ENCODE peak calls at places on chromosome 15, in seven cellular contexts. G is AG10803, F is neural crest cell, L is cardiac fibroblast, Y is body of pancreas, B is lower leg skin, R is left lung. U is an unnamed sample.

GRCh38 chr15:31571676-31572075 is 245.0 kb downstream of the KLF13 start:
- DNase-seq in B (no peak), Y (no peak), G (no peak), F (no peak), R (no peak), L (peak), U (no peak)

GRCh38 chr15:65089206-65089824 is 12.8 kb downstream of the KBTBD13 start:
- DNase-seq in F (no peak), R (no peak), Y (no peak), L (no peak), G (no peak), B (no peak), U (no peak)

GRCh38 chr15:97995881-97996603 is 35.5 kb downstream of the ARRDC4 start:
- DNase-seq in Y (peak), B (no peak), F (peak), G (peak), R (no peak), L (peak), U (no peak)

GRCh38 chr15:64687167-64688085 is 88.0 kb downstream of the RBPMS2 start:
- DNase-seq in B (no peak), G (no peak), L (no peak), F (no peak), Y (no peak), R (no peak), U (no peak)

GRCh38 chr15:68658151-68658550 is 79.4 kb downstream of the CORO2B start:
- DNase-seq in G (no peak), R (no peak), F (no peak), Y (no peak), B (peak), L (no peak), U (no peak)

GRCh38 chr15:40282870-40283614 is at the start of gene ANKRD63:
- DNase-seq in R (peak), F (no peak), L (no peak), Y (no peak), B (no peak), G (no peak), U (peak)

GRCh38 chr15:69538381-69538780 is 85.8 kb downstream of the RPLP1 start:
- DNase-seq in Y (no peak), L (no peak), F (no peak), B (no peak), G (no peak), R (no peak), U (no peak)

GRCh38 chr15:79329186-79329611 is 18.3 kb downstream of the TMED3 start:
- DNase-seq in R (no peak), B (no peak), G (peak), Y (no peak), L (peak), F (no peak), U (no peak)

GRCh38 chr15:27686376-27686775 is 412.7 kb downstream of the OCA2 start:
- DNase-seq in R (no peak), B (peak), Y (no peak), F (no peak), G (peak), L (peak), U (no peak)

GRCh38 chr15:28942046-28942445 is 56.3 kb downstream of the APBA2 start:
- DNase-seq in G (no peak), L (no peak), B (peak), R (peak), Y (peak), F (no peak), U (no peak)

GRCh38 chr15:92455271-92455670 is 61.6 kb downstream of the ST8SIA2 start:
- DNase-seq in F (no peak), L (no peak), R (no peak), B (no peak), G (no peak), Y (no peak), U (no peak)

GRCh38 chr15:43249699-43250203 is 17.0 kb downstream of the TGM5 start:
- DNase-seq in B (peak), Y (no peak), F (no peak), R (no peak), L (peak), G (peak), U (no peak)

GRCh38 chr15:101578443-101578894 is 73.7 kb downstream of the TM2D3 start:
- DNase-seq in F (peak), R (no peak), G (peak), Y (peak), B (no peak), L (peak), U (no peak)

GRCh38 chr15:25175033-25175788 is 220.4 kb downstream of the SNRPN start:
- DNase-seq in Y (peak), L (no peak), F (no peak), B (peak), G (no peak), R (peak), U (peak)

GRCh38 chr15:43434436-43434835 is 58.5 kb downstream of the TP53BP1 start:
- DNase-seq in L (no peak), B (no peak), Y (no peak), F (no peak), R (no peak), G (no peak), U (no peak)

GRCh38 chr15:36407647-36408046 is 171.8 kb upstream of the CDIN1 start:
- DNase-seq in G (peak), B (no peak), Y (no peak), F (no peak), R (no peak), L (peak), U (no peak)

GRCh38 chr15:88069561-88069960 is 187.0 kb downstream of the NTRK3 start:
- DNase-seq in R (no peak), G (no peak), L (no peak), B (peak), F (no peak), Y (no peak), U (no peak)

GRCh38 chr15:63166219-63166618 is 8.9 kb upstream of the RPS27L start:
- DNase-seq in F (no peak), Y (no peak), L (peak), R (no peak), B (no peak), G (peak), U (no peak)

GRCh38 chr15:101000271-101000681 is 81.1 kb downstream of the LRRK1 start:
- DNase-seq in B (no peak), L (peak), Y (no peak), R (no peak), F (no peak), G (peak), U (no peak)

GRCh38 chr15:42707068-42707467 is 29.9 kb downstream of the CDAN1 start:
- DNase-seq in L (peak), Y (peak), G (peak), F (no peak), B (no peak), R (no peak), U (no peak)

GRCh38 chr15:74167891-74168331 is 5.6 kb upstream of the ISLR start:
- DNase-seq in F (no peak), Y (no peak), B (peak), G (no peak), R (no peak), L (no peak), U (no peak)

GRCh38 chr15:47404877-47405276 is 312.4 kb upstream of the SEMA6D start:
- DNase-seq in G (no peak), Y (no peak), L (no peak), R (no peak), F (no peak), B (no peak), U (no peak)

GRCh38 chr15:59532770-59533379 is 78.7 kb upstream of the GCNT3 start:
- DNase-seq in G (peak), B (no peak), F (peak), R (no peak), L (peak), Y (peak), U (no peak)

GRCh38 chr15:64324513-64324912 is 31.5 kb downstream of the CSNK1G1 start:
- DNase-seq in Y (no peak), G (no peak), R (no peak), F (no peak), B (no peak), L (peak), U (no peak)

GRCh38 chr15:90174140-90174891 is 26.8 kb upstream of the SEMA4B start:
- DNase-seq in F (no peak), L (peak), R (no peak), G (peak), Y (peak), B (peak), U (no peak)

GRCh38 chr15:81400640-81401236 is 26.7 kb upstream of the TMC3 start:
- DNase-seq in L (peak), G (peak), B (no peak), R (no peak), F (peak), Y (no peak), U (no peak)

GRCh38 chr15:39624806-39625205 is 43.9 kb downstream of the THBS1 start:
- DNase-seq in F (no peak), R (no peak), B (peak), L (peak), G (peak), Y (no peak), U (no peak)

GRCh38 chr15:28085489-28086174 is 13.5 kb downstream of the OCA2 start:
- DNase-seq in Y (no peak), F (no peak), R (no peak), G (no peak), B (no peak), L (no peak), U (no peak)

GRCh38 chr15:31129769-31130303 is 28.3 kb upstream of the TRPM1 start:
- DNase-seq in B (peak), F (no peak), L (no peak), Y (no peak), R (no peak), G (no peak), U (no peak)

GRCh38 chr15:48385431-48385830 is 54.2 kb downstream of the DUT start:
- DNase-seq in L (peak), F (no peak), R (no peak), G (peak), B (no peak), Y (no peak), U (no peak)

GRCh38 chr15:83694538-83694937 is 40.6 kb downstream of the ADAMTSL3 start:
- DNase-seq in B (no peak), F (no peak), Y (no peak), G (no peak), R (no peak), L (no peak), U (no peak)

GRCh38 chr15:38611228-38611627 is 46.6 kb upstream of the RASGRP1 start:
- DNase-seq in F (no peak), Y (no peak), L (no peak), G (no peak), B (no peak), R (no peak), U (no peak)

DNA sequence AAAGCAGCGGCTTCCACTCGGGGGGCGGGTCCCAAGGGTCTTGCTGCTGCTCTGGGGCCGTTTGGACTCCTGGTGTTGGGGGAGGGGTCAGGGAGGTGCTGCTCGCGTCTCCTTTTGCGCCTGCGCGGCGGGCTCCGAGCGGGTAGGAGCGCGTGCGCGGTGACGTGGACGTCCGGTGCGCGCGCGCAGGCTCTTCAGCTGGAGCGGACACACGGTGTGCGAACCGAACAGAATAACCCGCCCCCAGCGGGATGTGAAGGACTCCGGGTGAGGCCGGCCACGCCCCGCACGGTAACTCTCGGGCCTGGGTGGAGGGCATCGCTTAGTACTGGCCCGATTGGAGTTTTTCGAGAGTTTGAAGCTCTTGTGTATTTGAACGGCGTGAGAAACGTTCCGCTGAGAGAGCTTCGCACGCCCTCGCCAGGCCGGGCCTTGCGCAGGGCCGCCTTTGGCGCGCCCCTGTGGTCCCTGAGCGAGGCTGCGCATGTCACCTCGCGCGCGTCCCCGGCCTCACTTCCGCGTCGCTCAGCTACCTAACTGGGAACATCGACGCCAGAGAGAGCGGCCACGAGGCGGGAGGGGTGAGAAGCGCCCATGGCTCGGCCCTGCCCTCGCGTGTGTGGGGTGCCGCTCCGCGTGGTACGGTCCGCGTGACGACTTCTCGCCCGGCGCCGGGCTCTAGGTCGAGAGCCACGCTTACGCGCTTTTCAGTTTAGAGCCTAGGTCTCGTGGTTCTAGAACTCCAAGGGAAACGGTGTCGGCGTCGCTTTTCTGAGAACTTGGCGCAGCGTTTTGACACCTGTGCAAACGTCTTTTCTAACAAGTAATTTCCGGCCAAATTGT is at the start of gene MGA:
- DNase-seq in F (peak), R (peak), L (peak), B (peak), G (peak), Y (peak), U (peak)
- TF ChIP-seq CTCF in F (peak), R (peak), L (no peak), B (no peak), G (peak), Y (no peak), U (no peak)

GRCh38 chr15:51401872-51402517 is 60.5 kb downstream of the GLDN start:
- DNase-seq in G (peak), F (peak), R (peak), Y (peak), B (peak), L (peak), U (no peak)
- TF ChIP-seq CTCF in G (peak), F (peak), R (peak), Y (peak), B (no peak), L (peak), U (no peak)

GRCh38 chr15:66907826-66908502 is 157.4 kb upstream of the SMAD3 start:
- DNase-seq in F (no peak), Y (no peak), B (peak), R (no peak), L (no peak), G (peak), U (no peak)

GRCh38 chr15:66905185-66905584 is 160.2 kb upstream of the SMAD3 start:
- DNase-seq in F (no peak), L (no peak), Y (no peak), G (no peak), R (no peak), B (no peak), U (no peak)

GRCh38 chr15:66906660-66907059 is 158.7 kb upstream of the SMAD3 start:
- DNase-seq in B (peak), R (no peak), F (no peak), L (no peak), Y (no peak), G (no peak), U (no peak)

GRCh38 chr15:66908503-66909095 is 156.8 kb upstream of the SMAD3 start:
- DNase-seq in G (peak), R (no peak), Y (no peak), B (peak), F (no peak), L (no peak), U (no peak)

GRCh38 chr15:66905954-66906353 is 159.4 kb upstream of the SMAD3 start:
- DNase-seq in B (peak), Y (no peak), F (no peak), R (no peak), G (no peak), L (no peak), U (no peak)
- TF ChIP-seq CTCF in B (no peak), Y (no peak), F (no peak), R (no peak), G (no peak), L (peak), U (no peak)

DNA sequence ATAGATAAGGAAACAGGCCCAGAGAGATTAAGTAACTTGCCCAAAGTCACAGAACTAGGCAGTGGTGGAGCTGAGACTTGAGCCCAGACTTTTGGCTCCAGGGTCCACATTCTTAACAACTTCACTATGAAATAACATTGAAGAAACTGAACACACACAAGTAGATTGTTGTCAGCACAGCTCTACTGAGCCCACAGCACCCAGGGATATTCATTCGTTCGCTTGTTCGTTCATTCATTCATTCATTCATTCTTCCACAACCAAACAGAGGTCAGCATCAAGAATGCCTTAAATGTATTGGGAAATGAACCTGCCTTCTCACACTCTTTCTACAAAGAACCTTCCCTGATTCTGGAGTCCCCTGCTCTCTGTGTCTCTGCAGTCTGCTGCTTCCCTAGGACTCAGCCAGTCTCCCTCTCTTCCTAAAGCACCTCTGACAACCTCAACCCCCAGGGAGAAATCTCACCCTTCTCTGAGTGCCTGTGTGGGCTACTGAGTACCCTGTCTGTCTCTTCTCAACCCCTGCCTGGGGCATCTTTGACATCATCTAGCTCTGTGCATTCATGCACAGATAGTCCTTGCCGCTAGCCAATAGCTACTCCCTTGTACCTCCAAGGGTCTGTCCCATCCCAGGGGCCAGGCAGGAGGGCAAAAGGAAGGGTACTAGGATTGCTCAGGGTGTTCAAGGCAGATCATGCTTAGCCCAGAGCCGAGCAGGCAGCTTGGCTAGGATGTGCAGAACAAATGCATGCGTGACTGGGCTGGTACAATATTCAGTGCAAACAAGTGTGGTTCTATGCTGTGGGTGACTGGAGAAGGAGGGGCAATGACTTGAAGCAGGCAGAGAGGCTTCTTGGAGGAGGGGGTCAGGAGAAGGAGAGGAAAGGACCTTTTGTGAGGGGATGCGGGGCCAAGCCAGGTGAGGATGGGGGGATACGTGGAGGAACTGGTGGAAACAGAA is 3.4 kb downstream of the LINGO1 start:
- DNase-seq in F (no peak), Y (no peak), R (peak), B (no peak), L (no peak), G (no peak), U (no peak)
- TF ChIP-seq CTCF in F (no peak), Y (no peak), R (no peak), B (no peak), L (no peak), G (no peak), U (no peak)

DNA sequence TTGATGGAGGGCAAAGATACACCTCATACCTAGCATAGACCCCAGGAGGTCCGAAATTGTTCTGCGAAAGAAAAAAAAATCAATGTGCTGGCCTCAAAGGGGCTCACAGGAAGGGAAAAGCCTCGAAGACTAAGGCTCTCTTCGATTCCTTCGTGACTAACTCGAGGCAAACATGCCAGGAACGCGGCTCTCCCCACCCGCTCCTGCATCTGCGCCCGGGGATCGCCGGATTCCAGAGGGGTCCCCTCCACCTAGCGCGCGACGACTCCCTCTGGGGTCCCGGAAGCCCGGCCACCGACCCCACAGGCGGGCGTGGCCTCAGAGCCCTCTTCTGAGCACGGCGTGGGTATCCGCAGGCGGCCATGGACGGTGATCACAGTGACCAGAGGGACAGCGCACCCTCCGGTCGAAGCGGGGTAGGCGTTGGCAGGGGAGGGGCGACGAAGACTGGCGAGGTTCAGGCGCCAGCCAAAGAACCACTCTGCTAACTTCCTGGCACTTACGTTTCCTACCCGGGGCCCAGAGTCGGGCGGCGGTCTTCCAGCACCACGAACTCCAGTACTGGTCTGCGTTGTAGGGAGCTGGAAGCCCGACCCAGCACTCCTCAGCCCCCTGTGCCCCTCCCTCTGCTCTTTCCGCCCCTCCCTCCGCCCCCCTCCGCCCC is 517 bp upstream of the EIF3J start:
- DNase-seq in R (peak), B (peak), L (peak), F (peak), Y (peak), G (no peak), U (no peak)
- TF ChIP-seq CTCF in R (peak), B (no peak), L (peak), F (peak), Y (peak), G (peak), U (no peak)

GRCh38 chr15:67026171-67026967 is 39.0 kb upstream of the SMAD3 start:
- DNase-seq in F (no peak), R (no peak), B (no peak), G (no peak), Y (no peak), L (no peak), U (no peak)
- TF ChIP-seq CTCF in F (no peak), R (no peak), B (no peak), G (no peak), Y (no peak), L (no peak), U (no peak)

GRCh38 chr15:66153549-66154415 is 99.8 kb downstream of the MEGF11 start:
- DNase-seq in L (no peak), G (no peak), B (no peak), Y (no peak), R (no peak), F (no peak), U (no peak)

GRCh38 chr15:66149871-66150270 is 103.7 kb downstream of the MEGF11 start:
- DNase-seq in L (no peak), R (no peak), F (no peak), Y (no peak), B (no peak), G (no peak), U (no peak)

GRCh38 chr15:66154581-66154980 is 99.0 kb downstream of the MEGF11 start:
- DNase-seq in L (no peak), B (no peak), F (no peak), Y (no peak), R (no peak), G (no peak), U (no peak)

GRCh38 chr15:66152650-66153049 is 100.9 kb downstream of the MEGF11 start:
- DNase-seq in R (no peak), Y (no peak), B (no peak), L (no peak), F (no peak), G (no peak), U (no peak)

GRCh38 chr15:66151809-66152208 is 101.7 kb downstream of the MEGF11 start:
- DNase-seq in R (no peak), F (no peak), Y (peak), B (no peak), G (no peak), L (no peak), U (no peak)
- TF ChIP-seq CTCF in R (no peak), F (no peak), Y (peak), B (no peak), G (no peak), L (no peak), U (no peak)

U was measured in activated B cell treated with CpG ODN at 0.5 μM for 24 hours.